ENCODE peak calls at places on chromosomes 16 and 17, in ten cellular contexts. Z is cardiac muscle cell; C is pancreas; W is GM23248; Y is right atrium auricular region; D is ascending aorta; N is CD4-positive, CD25-positive, alpha-beta regulatory T cell; P is fibroblast of lung; R is IMR-90; V is CD8-positive, alpha-beta T cell. M is an unnamed sample.
A peak's percentile ranks its signal among the peaks of the same experiment; 100 is the strongest.

GRCh38 chr17:72706396-72706981 is 386.0 kb downstream of the SLC39A11 start:
- DNase-seq in Z (no peak), C (no peak), W (no peak), Y (no peak), D (no peak), N (no peak), P (no peak), R (no peak), V (no peak), M (no peak)

GRCh38 chr16:90046971-90047713 is 27.9 kb upstream of the DBNDD1 start:
- DNase-seq in Z (peak; percentile 86), C (peak; percentile 91), W (peak; percentile 71), Y (no peak), D (peak; percentile 26), N (no peak), P (peak; percentile 68), R (peak; percentile 58), V (no peak), M (no peak)

GRCh38 chr17:34979650-34980352 is 511 bp upstream of the LIG3 start:
- DNase-seq in Z (peak; percentile 20), C (no peak), W (peak; percentile 54), Y (no peak), D (no peak), N (no peak), P (peak; percentile 10), R (peak; percentile 22), V (no peak), M (no peak)

GRCh38 chr17:67212716-67213417 is 32.1 kb downstream of the HELZ start:
- DNase-seq in Z (peak; percentile 68), C (no peak), W (peak; percentile 76), Y (no peak), D (no peak), N (no peak), P (peak; percentile 75), R (peak; percentile 86), V (no peak), M (peak; percentile 36)

GRCh38 chr17:37701424-37702020 is 43.3 kb downstream of the HNF1B start:
- DNase-seq in Z (peak; percentile 20), C (no peak), W (peak; percentile 42), Y (no peak), D (no peak), N (peak; percentile 44), P (peak; percentile 11), R (no peak), V (peak; percentile 23), M (no peak)

GRCh38 chr17:3917391-3917931 is 1.2 kb upstream of the P2RX1 start:
- DNase-seq in Z (peak; percentile 65), C (peak; percentile 75), W (no peak), Y (peak; percentile 76), D (no peak), N (no peak), P (peak; percentile 47), R (peak; percentile 30), V (no peak), M (no peak)

GRCh38 chr17:16442594-16443389 is 27.4 kb downstream of the TRPV2 start:
- DNase-seq in Z (peak; percentile 57), C (no peak), W (no peak), Y (no peak), D (no peak), N (no peak), P (no peak), R (no peak), V (no peak), M (no peak)

GRCh38 chr16:83968483-83968865 is 430 bp downstream of the NECAB2 start:
- DNase-seq in Z (no peak), C (no peak), W (peak; percentile 53), Y (no peak), D (no peak), N (no peak), P (no peak), R (no peak), V (no peak), M (no peak)

GRCh38 chr17:10557422-10557821 is 8.0 kb upstream of the MYH2 start:
- DNase-seq in Z (peak; percentile 79), C (no peak), W (peak; percentile 47), Y (no peak), D (no peak), N (no peak), P (no peak), R (no peak), V (no peak), M (no peak)

GRCh38 chr16:68298907-68299515 is 11.7 kb downstream of the SLC7A6OS start:
- DNase-seq in Z (peak; percentile 78), C (no peak), W (peak; percentile 84), Y (peak; percentile 79), D (no peak), N (no peak), P (peak; percentile 73), R (peak; percentile 77), V (no peak), M (peak; percentile 46)

GRCh38 chr17:29891131-29891530 is 38.9 kb downstream of the SSH2 start:
- DNase-seq in Z (no peak), C (no peak), W (no peak), Y (no peak), D (no peak), N (no peak), P (no peak), R (no peak), V (no peak), M (no peak)

GRCh38 chr17:1515640-1516402 is 591 bp downstream of the INPP5K start:
- DNase-seq in Z (peak; percentile 93), C (no peak), W (peak; percentile 92), Y (peak; percentile 81), D (no peak), N (peak; percentile 86), P (peak; percentile 93), R (peak; percentile 91), V (peak; percentile 39), M (peak; percentile 69)

GRCh38 chr17:67374329-67375053 is 2.6 kb upstream of the PITPNC1 start:
- DNase-seq in Z (peak; percentile 90), C (peak; percentile 94), W (peak; percentile 89), Y (peak; percentile 94), D (peak; percentile 52), N (peak; percentile 90), P (peak; percentile 85), R (peak; percentile 83), V (peak; percentile 92), M (peak; percentile 85)

GRCh38 chr16:70529051-70529777 is 5.6 kb downstream of the SF3B3 start:
- DNase-seq in Z (peak; percentile 67), C (no peak), W (peak; percentile 87), Y (no peak), D (no peak), N (peak; percentile 66), P (peak; percentile 79), R (peak; percentile 79), V (no peak), M (no peak)

GRCh38 chr17:1939979-1940809 is 84.9 kb downstream of the RTN4RL1 start:
- DNase-seq in Z (no peak), C (no peak), W (no peak), Y (no peak), D (no peak), N (no peak), P (peak; percentile 26), R (no peak), V (no peak), M (no peak)

GRCh38 chr16:26169451-26169850 is 477.7 kb downstream of the HS3ST4 start:
- DNase-seq in Z (no peak), C (no peak), W (no peak), Y (no peak), D (no peak), N (no peak), P (no peak), R (no peak), V (no peak), M (no peak)

GRCh38 chr16:50925758-50926357 is 184.0 kb downstream of the CYLD start:
- DNase-seq in Z (peak; percentile 27), C (no peak), W (peak; percentile 29), Y (no peak), D (no peak), N (no peak), P (no peak), R (no peak), V (no peak), M (no peak)

GRCh38 chr17:79672496-79672895 is 58.2 kb upstream of the ENPP7 start:
- DNase-seq in Z (no peak), C (no peak), W (no peak), Y (no peak), D (no peak), N (no peak), P (no peak), R (no peak), V (no peak), M (no peak)
- H3K9me3 ChIP-seq in Z (no peaks in the 10 kb centered on the region), C (no peaks in the 10 kb centered on the region), W (no peaks in the 10 kb centered on the region), Y (peaks cover 16% of the 10 kb centered on the region), D (peaks cover 14% of the 10 kb centered on the region), N (peaks cover 10% of the 10 kb centered on the region), P (no peaks in the 10 kb centered on the region), R (peaks cover 16% of the 10 kb centered on the region), V (no peaks in the 10 kb centered on the region), M (no peaks in the 10 kb centered on the region)

GRCh38 chr16:57889960-57890751 is 80.8 kb downstream of the CNGB1 start:
- DNase-seq in Z (peak; percentile 78), C (no peak), W (peak; percentile 69), Y (no peak), D (no peak), N (no peak), P (peak; percentile 75), R (peak; percentile 28), V (no peak), M (no peak)
- H3K4me1 ChIP-seq in Z (no peaks in the 10 kb centered on the region), C (no peaks in the 10 kb centered on the region), W (peaks cover 16% of the 10 kb centered on the region), Y (peaks cover 5% of the 10 kb centered on the region), D (no peaks in the 10 kb centered on the region), N (no peaks in the 10 kb centered on the region), P (no peaks in the 10 kb centered on the region), R (peaks cover 10% of the 10 kb centered on the region), V (peaks cover 6% of the 10 kb centered on the region), M (no peaks in the 10 kb centered on the region)

DNA sequence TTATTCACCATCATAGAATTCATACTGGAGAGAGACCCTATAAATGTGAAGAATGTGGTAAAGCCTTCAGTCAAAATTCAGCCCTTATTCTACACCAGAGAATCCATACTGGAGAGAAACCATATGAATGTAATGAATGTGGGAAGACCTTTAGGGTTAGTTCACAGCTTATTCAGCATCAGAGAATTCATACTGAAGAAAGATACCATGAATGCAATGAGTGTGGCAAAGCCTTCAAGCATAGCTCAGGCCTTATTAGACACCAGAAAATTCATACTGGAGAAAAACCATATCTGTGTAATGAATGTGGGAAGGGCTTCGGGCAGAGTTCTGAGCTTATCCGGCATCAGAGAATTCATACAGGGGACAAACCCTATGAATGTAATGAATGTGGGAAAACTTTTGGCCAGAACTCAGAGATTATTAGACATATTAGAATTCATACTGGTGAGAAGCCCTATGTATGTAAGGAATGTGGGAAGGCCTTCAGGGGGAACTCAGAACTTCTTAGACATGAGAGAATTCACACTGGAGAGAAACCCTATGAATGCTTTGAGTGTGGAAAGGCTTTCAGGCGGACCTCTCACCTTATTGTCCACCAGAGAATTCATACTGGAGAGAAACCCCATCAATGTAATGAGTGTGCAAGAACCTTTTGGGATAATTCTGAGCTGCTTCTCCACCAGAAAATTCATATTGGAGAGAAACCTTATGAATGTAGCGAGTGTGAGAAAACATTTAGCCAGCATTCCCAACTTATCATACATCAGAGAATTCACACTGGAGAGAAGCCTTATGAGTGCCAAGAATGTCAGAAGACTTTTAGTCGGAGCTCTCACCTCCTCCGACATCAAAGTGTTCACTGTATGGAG is 14.1 kb downstream of the ZFP3 start:
- DNase-seq in Z (no peak), C (no peak), W (no peak), Y (no peak), D (no peak), N (no peak), P (peak; percentile 18), R (no peak), V (no peak), M (no peak)
- H3K9me3 ChIP-seq in Z (peaks cover 3% of the 10 kb centered on the region), C (no peaks in the 10 kb centered on the region), W (peaks cover 28% of the 10 kb centered on the region), Y (peaks cover 100% of the 10 kb centered on the region), D (peaks cover 89% of the 10 kb centered on the region), N (peaks cover 78% of the 10 kb centered on the region), P (peaks cover 4% of the 10 kb centered on the region), R (peaks cover 84% of the 10 kb centered on the region), V (peaks cover 69% of the 10 kb centered on the region), M (peaks cover 48% of the 10 kb centered on the region)

GRCh38 chr17:76657505-76658386 is 14.2 kb upstream of the ST6GALNAC1 start:
- DNase-seq in Z (no peak), C (no peak), W (no peak), Y (no peak), D (no peak), N (no peak), P (no peak), R (no peak), V (no peak), M (no peak)
- H3K4me1 ChIP-seq in Z (peaks cover 4% of the 10 kb centered on the region), C (no peaks in the 10 kb centered on the region), W (no peaks in the 10 kb centered on the region), Y (peaks cover 16% of the 10 kb centered on the region), D (no peaks in the 10 kb centered on the region), N (peaks cover 34% of the 10 kb centered on the region), P (no peaks in the 10 kb centered on the region), R (peaks cover 5% of the 10 kb centered on the region), V (peaks cover 24% of the 10 kb centered on the region), M (peaks cover 3% of the 10 kb centered on the region)